ENCODE peak calls at places on chromosomes 2 and 18, in six cellular contexts. C is uterus; O is AG09309; I is effector memory CD4-positive, alpha-beta T cell; A is tibial nerve; L is cardiac fibroblast. H is an unnamed sample.

GRCh38 chr2:98601532-98602132 is 6.7 kb downstream of the COA5 start:
- DNase-seq in A (no peak), L (peak; percentile 60), I (no peak), C (no peak), O (no peak), H (no peak)

GRCh38 chr2:40244251-40245010 is 207.5 kb downstream of the SLC8A1 start:
- DNase-seq in A (peak; percentile 35), L (peak; percentile 85), C (peak; percentile 52), I (no peak), O (peak; percentile 40), H (no peak)

GRCh38 chr2:83827618-83828017 is 631.5 kb downstream of the SUCLG1 start:
- DNase-seq in C (no peak), A (no peak), O (no peak), L (no peak), I (no peak), H (no peak)

GRCh38 chr2:82675186-82675585 is 1783.9 kb downstream of the SUCLG1 start:
- DNase-seq in I (no peak), L (peak; percentile 2), C (no peak), O (no peak), A (no peak), H (no peak)

GRCh38 chr18:25517881-25518715 is 166.1 kb upstream of the ZNF521 start:
- DNase-seq in C (no peak), A (no peak), O (no peak), I (no peak), L (no peak), H (no peak)

GRCh38 chr2:200742426-200742825 is 69.3 kb upstream of the BZW1 start:
- DNase-seq in L (peak; percentile 66), I (no peak), C (no peak), O (no peak), A (peak; percentile 72), H (no peak)

GRCh38 chr2:69134546-69134945 is 121.6 kb downstream of the ANTXR1 start:
- DNase-seq in O (no peak), A (no peak), L (no peak), C (no peak), I (no peak), H (no peak)

GRCh38 chr2:38552259-38552658 is 50.5 kb downstream of the HNRNPLL start:
- DNase-seq in O (no peak), L (no peak), C (no peak), A (no peak), I (no peak), H (no peak)

GRCh38 chr2:132009874-132010521 is 151.8 kb downstream of the ANKRD30BL start:
- DNase-seq in L (peak; percentile 7), I (no peak), A (no peak), O (no peak), C (no peak), H (no peak)

GRCh38 chr2:209753020-209753419 is 18.6 kb upstream of the UNC80 start:
- DNase-seq in L (no peak), C (no peak), I (no peak), O (no peak), A (no peak), H (no peak)

GRCh38 chr2:128293870-128294455 is 24.7 kb downstream of the HS6ST1 start:
- DNase-seq in O (no peak), A (no peak), C (no peak), L (no peak), I (no peak), H (no peak)

GRCh38 chr2:238155051-238155760 is 3.6 kb upstream of the ERFE start:
- DNase-seq in I (no peak), O (no peak), A (no peak), L (peak; percentile 78), C (no peak), H (peak; percentile 80)

GRCh38 chr2:85959826-85960225 is 71.0 kb upstream of the ST3GAL5 start:
- DNase-seq in O (no peak), A (no peak), I (no peak), L (no peak), C (no peak), H (no peak)

GRCh38 chr2:28325567-28326468 is 66.8 kb upstream of the FOSL2 start:
- DNase-seq in O (no peak), I (no peak), C (no peak), L (no peak), A (no peak), H (no peak)

GRCh38 chr2:102158336-102158735 is 15.8 kb downstream of the IL1R1 start:
- DNase-seq in C (no peak), I (no peak), O (no peak), A (no peak), L (no peak), H (no peak)

GRCh38 chr18:30081122-30081521 is 961.4 kb downstream of the DSC3 start:
- DNase-seq in C (no peak), I (no peak), A (no peak), L (no peak), O (no peak), H (no peak)

GRCh38 chr2:232458661-232459418 is 2.9 kb downstream of the ALPI start:
- DNase-seq in I (no peak), O (no peak), C (no peak), A (no peak), L (no peak), H (no peak)

GRCh38 chr2:142642654-142643053 is 234.8 kb upstream of the KYNU start:
- DNase-seq in O (no peak), C (no peak), I (no peak), L (peak; percentile 66), A (no peak), H (no peak)

GRCh38 chr2:189613077-189613636 is 32.6 kb upstream of the SLC40A1 start:
- DNase-seq in A (no peak), C (peak; percentile 37), O (peak; percentile 55), L (peak; percentile 89), I (no peak), H (peak; percentile 72)

GRCh38 chr2:168185583-168186274 is 61.7 kb downstream of the STK39 start:
- DNase-seq in O (no peak), L (no peak), A (no peak), C (no peak), I (no peak), H (no peak)

GRCh38 chr2:197707316-197708213 is 2.4 kb downstream of the MARS2 start:
- DNase-seq in O (peak; percentile 28), L (peak; percentile 75), A (no peak), I (no peak), C (no peak), H (no peak)

GRCh38 chr2:132974477-132975050 is 304.6 kb upstream of the LYPD1 start:
- DNase-seq in A (no peak), I (no peak), C (no peak), O (no peak), L (no peak), H (no peak)

GRCh38 chr18:56489901-56490300 is 148.5 kb downstream of the TXNL1 start:
- DNase-seq in I (no peak), O (no peak), A (no peak), C (no peak), L (no peak), H (no peak)

GRCh38 chr2:2540406-2540805 is 209.3 kb upstream of the MYT1L start:
- DNase-seq in O (no peak), I (no peak), L (no peak), A (no peak), C (no peak), H (no peak)

GRCh38 chr2:97067279-97068004 is 27.2 kb downstream of the FAHD2B start:
- DNase-seq in O (no peak), L (peak; percentile 2), I (no peak), C (no peak), A (no peak), H (no peak)

GRCh38 chr2:124894199-124894598 is 869.1 kb downstream of the CNTNAP5 start:
- DNase-seq in A (no peak), O (no peak), C (no peak), L (peak; percentile 13), I (no peak), H (no peak)

GRCh38 chr18:78816916-78817315 is 162.7 kb upstream of the SALL3 start:
- DNase-seq in A (no peak), C (no peak), I (no peak), L (no peak), O (no peak), H (no peak)

GRCh38 chr2:19609266-19609665 is 250.8 kb upstream of the OSR1 start:
- DNase-seq in C (no peak), L (no peak), O (no peak), I (no peak), A (no peak), H (no peak)

GRCh38 chr2:71681626-71682025 is 228.3 kb downstream of the DYSF start:
- DNase-seq in O (no peak), L (no peak), C (no peak), I (no peak), A (no peak), H (no peak)

GRCh38 chr2:4336855-4337254 is 633.5 kb downstream of the DCDC2C start:
- DNase-seq in O (no peak), L (no peak), A (no peak), C (no peak), I (no peak), H (no peak)
- H3K4me3 ChIP-seq in O (no peak overlapping the region), L (no peak overlapping the region), A (no peak overlapping the region), C (no peak overlapping the region), I (no peak overlapping the region), H (no peak overlapping the region)

DNA sequence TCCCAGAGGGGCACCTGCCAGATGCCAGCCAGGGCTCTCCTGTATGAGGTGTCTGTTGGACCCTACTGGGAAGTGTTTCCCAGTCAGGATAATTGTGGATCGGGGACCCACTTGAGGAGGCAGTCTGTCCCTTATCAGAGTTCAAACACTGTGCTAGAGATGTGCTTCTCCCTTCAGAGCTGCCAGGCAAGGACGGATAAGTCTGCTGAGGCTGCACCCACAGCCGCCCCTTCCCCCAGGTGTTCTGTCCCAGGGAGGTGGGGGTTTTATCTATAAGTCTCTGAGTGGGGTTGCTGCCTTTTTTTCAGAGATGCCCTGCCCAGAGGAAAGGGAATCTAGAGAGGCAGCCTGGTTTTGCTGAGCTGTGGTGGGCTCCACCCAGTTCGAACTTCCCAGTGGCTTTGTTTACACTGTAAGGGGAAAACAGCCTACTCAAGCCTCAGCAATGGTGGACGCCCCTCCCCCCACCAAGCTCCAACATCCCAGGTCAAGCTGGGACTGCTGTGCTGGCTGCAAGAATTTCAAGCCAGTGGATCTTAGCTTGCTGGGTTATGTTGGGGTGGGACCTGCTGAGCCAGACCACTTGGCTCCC is 324.0 kb upstream of the SETBP1 start:
- DNase-seq in C (no peak), A (no peak), L (no peak), I (no peak), O (no peak), H (no peak)
- H3K4me3 ChIP-seq in C (no peak overlapping the region), A (no peak overlapping the region), L (no peak overlapping the region), I (no peak overlapping the region), O (no peak overlapping the region), H (no peak overlapping the region)

GRCh38 chr2:177260398-177260797 is 4.1 kb downstream of the NFE2L2 start:
- DNase-seq in O (no peak), L (no peak), I (no peak), A (no peak), C (no peak), H (no peak)
- H3K4me3 ChIP-seq in O (no peak overlapping the region), L (no peak overlapping the region), I (peak overlapping the region; percentile 15), A (peak overlapping the region; percentile 87), C (no peak overlapping the region), H (peak overlapping the region; percentile 86)

GRCh38 chr2:216636570-216637450 is 3.6 kb downstream of the IGFBP2 start:
- DNase-seq in C (peak; percentile 65), A (no peak), L (peak; percentile 22), O (no peak), I (no peak), H (no peak)
- H3K4me3 ChIP-seq in C (peak overlapping the region; percentile 55), A (peak overlapping the region; percentile 59), L (no peak overlapping the region), O (no peak overlapping the region), I (no peak overlapping the region), H (peak overlapping the region; percentile 79)

GRCh38 chr18:77100751-77101355 is 31.7 kb downstream of the MBP start:
- DNase-seq in L (peak; percentile 30), O (no peak), A (no peak), C (no peak), I (peak; percentile 26), H (no peak)
- H3K4me3 ChIP-seq in L (peak overlapping the region; percentile 18), O (no peak overlapping the region), A (no peak overlapping the region), C (no peak overlapping the region), I (peak overlapping the region; percentile 20), H (no peak overlapping the region)

GRCh38 chr2:171531291-171531690 is 9.0 kb downstream of the CYBRD1 start:
- DNase-seq in C (peak; percentile 52), I (no peak), O (no peak), L (peak; percentile 80), A (no peak), H (peak; percentile 60)
- H3K4me3 ChIP-seq in C (no peak overlapping the region), I (no peak overlapping the region), O (no peak overlapping the region), L (peak overlapping the region; percentile 4), A (no peak overlapping the region), H (no peak overlapping the region)

H was measured in skeletal muscle cell.